ENCODE peak calls at places on chromosomes 3 and 15, in ten cellular contexts. One of them, this sample, is unnamed.
A peak's percentile ranks its signal among the peaks of the same experiment; 100 is the strongest.

GRCh38 chr3:147409143-147410121 is at the start of gene ZIC1:
- DNase-seq in uterus: no peak
- DNase-seq in AG20443: peak; percentile 96
- DNase-seq in NCI-H1417: no peak
- DNase-seq in AG04450: no peak
- DNase-seq in naive thymus-derived CD8-positive, alpha-beta T cell: no peak
- DNase-seq in nephron progenitor cell: peak; percentile 69
- DNase-seq in progenitor cell of endocrine pancreas: no peak
- DNase-seq in sciatic nerve: no peak
- DNase-seq in NCI-H1694: no peak
- DNase-seq in this sample: no peak

GRCh38 chr3:172449468-172450149 is 1.4 kb upstream of the GHSR start:
- DNase-seq in NCI-H1694: no peak
- DNase-seq in nephron progenitor cell: peak; percentile 87
- DNase-seq in AG04450: no peak
- DNase-seq in NCI-H1417: no peak
- DNase-seq in naive thymus-derived CD8-positive, alpha-beta T cell: no peak
- DNase-seq in sciatic nerve: no peak
- DNase-seq in AG20443: peak; percentile 69
- DNase-seq in uterus: no peak
- DNase-seq in progenitor cell of endocrine pancreas: peak; percentile 52
- DNase-seq in this sample: peak; percentile 28

GRCh38 chr3:195056506-195056905 is 214.5 kb downstream of the XXYLT1 start:
- DNase-seq in naive thymus-derived CD8-positive, alpha-beta T cell: no peak
- DNase-seq in progenitor cell of endocrine pancreas: no peak
- DNase-seq in AG04450: no peak
- DNase-seq in nephron progenitor cell: no peak
- DNase-seq in uterus: no peak
- DNase-seq in sciatic nerve: no peak
- DNase-seq in NCI-H1417: no peak
- DNase-seq in NCI-H1694: no peak
- DNase-seq in AG20443: no peak
- DNase-seq in this sample: no peak

GRCh38 chr3:78101363-78101762 is 1061.5 kb downstream of the ROBO2 start:
- DNase-seq in naive thymus-derived CD8-positive, alpha-beta T cell: no peak
- DNase-seq in uterus: no peak
- DNase-seq in sciatic nerve: no peak
- DNase-seq in NCI-H1417: no peak
- DNase-seq in AG20443: no peak
- DNase-seq in NCI-H1694: no peak
- DNase-seq in AG04450: no peak
- DNase-seq in progenitor cell of endocrine pancreas: no peak
- DNase-seq in nephron progenitor cell: no peak
- DNase-seq in this sample: no peak

GRCh38 chr3:141979050-141979671 is 102.7 kb downstream of the ATP1B3 start:
- DNase-seq in progenitor cell of endocrine pancreas: no peak
- DNase-seq in uterus: no peak
- DNase-seq in NCI-H1694: no peak
- DNase-seq in AG20443: peak; percentile 30
- DNase-seq in nephron progenitor cell: no peak
- DNase-seq in NCI-H1417: no peak
- DNase-seq in naive thymus-derived CD8-positive, alpha-beta T cell: no peak
- DNase-seq in AG04450: peak; percentile 26
- DNase-seq in sciatic nerve: no peak
- DNase-seq in this sample: no peak

GRCh38 chr15:68213991-68214837 is 9.1 kb upstream of the CALML4 start:
- DNase-seq in sciatic nerve: peak; percentile 47
- DNase-seq in uterus: no peak
- DNase-seq in AG04450: no peak
- DNase-seq in NCI-H1694: no peak
- DNase-seq in NCI-H1417: no peak
- DNase-seq in naive thymus-derived CD8-positive, alpha-beta T cell: no peak
- DNase-seq in AG20443: no peak
- DNase-seq in progenitor cell of endocrine pancreas: no peak
- DNase-seq in nephron progenitor cell: no peak
- DNase-seq in this sample: no peak

GRCh38 chr15:96359772-96360498 is 29.4 kb downstream of the NR2F2 start:
- DNase-seq in nephron progenitor cell: peak; percentile 79
- DNase-seq in NCI-H1417: no peak
- DNase-seq in sciatic nerve: peak; percentile 85
- DNase-seq in AG20443: peak; percentile 82
- DNase-seq in AG04450: no peak
- DNase-seq in uterus: peak; percentile 81
- DNase-seq in progenitor cell of endocrine pancreas: no peak
- DNase-seq in NCI-H1694: no peak
- DNase-seq in naive thymus-derived CD8-positive, alpha-beta T cell: no peak
- DNase-seq in this sample: no peak

GRCh38 chr15:63434567-63435219 is 53.0 kb upstream of the CA12 start:
- DNase-seq in AG20443: no peak
- DNase-seq in naive thymus-derived CD8-positive, alpha-beta T cell: no peak
- DNase-seq in NCI-H1417: peak; percentile 45
- DNase-seq in AG04450: no peak
- DNase-seq in sciatic nerve: no peak
- DNase-seq in uterus: no peak
- DNase-seq in NCI-H1694: no peak
- DNase-seq in progenitor cell of endocrine pancreas: no peak
- DNase-seq in nephron progenitor cell: no peak
- DNase-seq in this sample: no peak

GRCh38 chr15:99613887-99614642 is 48.3 kb downstream of the MEF2A start:
- DNase-seq in NCI-H1417: no peak
- DNase-seq in AG20443: peak; percentile 32
- DNase-seq in progenitor cell of endocrine pancreas: no peak
- DNase-seq in uterus: peak; percentile 26
- DNase-seq in naive thymus-derived CD8-positive, alpha-beta T cell: no peak
- DNase-seq in NCI-H1694: no peak
- DNase-seq in AG04450: no peak
- DNase-seq in nephron progenitor cell: no peak
- DNase-seq in sciatic nerve: no peak
- DNase-seq in this sample: no peak

GRCh38 chr3:79041621-79042020 is 726.2 kb downstream of the ROBO1 start:
- DNase-seq in progenitor cell of endocrine pancreas: no peak
- DNase-seq in NCI-H1417: no peak
- DNase-seq in nephron progenitor cell: no peak
- DNase-seq in uterus: no peak
- DNase-seq in naive thymus-derived CD8-positive, alpha-beta T cell: no peak
- DNase-seq in NCI-H1694: no peak
- DNase-seq in AG20443: no peak
- DNase-seq in AG04450: no peak
- DNase-seq in sciatic nerve: no peak
- DNase-seq in this sample: no peak

GRCh38 chr15:52783929-52784798 is 6.0 kb downstream of the ONECUT1 start:
- DNase-seq in naive thymus-derived CD8-positive, alpha-beta T cell: no peak
- DNase-seq in sciatic nerve: no peak
- DNase-seq in AG04450: no peak
- DNase-seq in uterus: no peak
- DNase-seq in NCI-H1417: no peak
- DNase-seq in NCI-H1694: no peak
- DNase-seq in progenitor cell of endocrine pancreas: no peak
- DNase-seq in nephron progenitor cell: peak; percentile 77
- DNase-seq in AG20443: no peak
- DNase-seq in this sample: no peak

GRCh38 chr15:51321316-51321715 is 17.1 kb downstream of the CYP19A1 start:
- DNase-seq in naive thymus-derived CD8-positive, alpha-beta T cell: no peak
- DNase-seq in AG20443: no peak
- DNase-seq in progenitor cell of endocrine pancreas: no peak
- DNase-seq in uterus: no peak
- DNase-seq in nephron progenitor cell: no peak
- DNase-seq in sciatic nerve: no peak
- DNase-seq in AG04450: no peak
- DNase-seq in NCI-H1417: no peak
- DNase-seq in NCI-H1694: no peak
- DNase-seq in this sample: no peak

GRCh38 chr3:136018876-136019275 is 53.3 kb downstream of the PPP2R3A start:
- DNase-seq in NCI-H1694: no peak
- DNase-seq in progenitor cell of endocrine pancreas: no peak
- DNase-seq in naive thymus-derived CD8-positive, alpha-beta T cell: no peak
- DNase-seq in AG20443: peak; percentile 27
- DNase-seq in sciatic nerve: no peak
- DNase-seq in AG04450: no peak
- DNase-seq in nephron progenitor cell: no peak
- DNase-seq in uterus: no peak
- DNase-seq in NCI-H1417: no peak
- DNase-seq in this sample: no peak

GRCh38 chr3:187072582-187072981 is 66.7 kb downstream of the RPL39L start:
- DNase-seq in NCI-H1417: no peak
- DNase-seq in progenitor cell of endocrine pancreas: no peak
- DNase-seq in sciatic nerve: no peak
- DNase-seq in naive thymus-derived CD8-positive, alpha-beta T cell: no peak
- DNase-seq in NCI-H1694: no peak
- DNase-seq in uterus: no peak
- DNase-seq in AG04450: no peak
- DNase-seq in AG20443: no peak
- DNase-seq in nephron progenitor cell: no peak
- DNase-seq in this sample: no peak

GRCh38 chr3:190585771-190586630 is 72.1 kb downstream of the IL1RAP start:
- DNase-seq in uterus: no peak
- DNase-seq in sciatic nerve: no peak
- DNase-seq in AG20443: peak; percentile 89
- DNase-seq in nephron progenitor cell: no peak
- DNase-seq in progenitor cell of endocrine pancreas: no peak
- DNase-seq in NCI-H1694: no peak
- DNase-seq in AG04450: peak; percentile 68
- DNase-seq in naive thymus-derived CD8-positive, alpha-beta T cell: no peak
- DNase-seq in NCI-H1417: peak; percentile 5
- DNase-seq in this sample: peak; percentile 23

GRCh38 chr3:51946796-51947195 is 4.6 kb downstream of the PARP3 start:
- DNase-seq in sciatic nerve: no peak
- DNase-seq in uterus: peak; percentile 11
- DNase-seq in nephron progenitor cell: no peak
- DNase-seq in progenitor cell of endocrine pancreas: no peak
- DNase-seq in AG20443: no peak
- DNase-seq in AG04450: no peak
- DNase-seq in naive thymus-derived CD8-positive, alpha-beta T cell: no peak
- DNase-seq in NCI-H1694: no peak
- DNase-seq in NCI-H1417: no peak
- DNase-seq in this sample: no peak

GRCh38 chr3:24185738-24186384 is 240.8 kb downstream of the NR1D2 start:
- DNase-seq in sciatic nerve: peak; percentile 58
- DNase-seq in AG04450: peak; percentile 26
- DNase-seq in NCI-H1694: peak; percentile 9
- DNase-seq in progenitor cell of endocrine pancreas: no peak
- DNase-seq in naive thymus-derived CD8-positive, alpha-beta T cell: peak; percentile 4
- DNase-seq in AG20443: peak; percentile 56
- DNase-seq in uterus: peak; percentile 26
- DNase-seq in NCI-H1417: peak; percentile 41
- DNase-seq in nephron progenitor cell: peak; percentile 41
- DNase-seq in this sample: peak; percentile 57

GRCh38 chr3:48413086-48413485 is 16.8 kb downstream of the PLXNB1 start:
- DNase-seq in AG04450: no peak
- DNase-seq in AG20443: no peak
- DNase-seq in uterus: no peak
- DNase-seq in nephron progenitor cell: no peak
- DNase-seq in sciatic nerve: peak; percentile 47
- DNase-seq in progenitor cell of endocrine pancreas: no peak
- DNase-seq in NCI-H1417: no peak
- DNase-seq in NCI-H1694: no peak
- DNase-seq in naive thymus-derived CD8-positive, alpha-beta T cell: no peak
- DNase-seq in this sample: no peak

GRCh38 chr3:52247455-52248164 is 2.1 kb downstream of the PPM1M start:
- DNase-seq in naive thymus-derived CD8-positive, alpha-beta T cell: no peak
- DNase-seq in AG20443: no peak
- DNase-seq in AG04450: no peak
- DNase-seq in uterus: no peak
- DNase-seq in nephron progenitor cell: no peak
- DNase-seq in NCI-H1417: no peak
- DNase-seq in sciatic nerve: no peak
- DNase-seq in progenitor cell of endocrine pancreas: no peak
- DNase-seq in NCI-H1694: no peak
- DNase-seq in this sample: no peak

GRCh38 chr3:127694467-127695215 is 21.9 kb downstream of the ABTB1 start:
- DNase-seq in naive thymus-derived CD8-positive, alpha-beta T cell: peak; percentile 27
- DNase-seq in AG04450: no peak
- DNase-seq in uterus: no peak
- DNase-seq in sciatic nerve: peak; percentile 55
- DNase-seq in nephron progenitor cell: no peak
- DNase-seq in NCI-H1417: peak; percentile 67
- DNase-seq in AG20443: no peak
- DNase-seq in progenitor cell of endocrine pancreas: no peak
- DNase-seq in NCI-H1694: peak; percentile 74
- DNase-seq in this sample: no peak

GRCh38 chr15:80769471-80770355 is 9.5 kb upstream of the CEMIP start:
- DNase-seq in progenitor cell of endocrine pancreas: no peak
- DNase-seq in AG04450: no peak
- DNase-seq in naive thymus-derived CD8-positive, alpha-beta T cell: no peak
- DNase-seq in uterus: no peak
- DNase-seq in NCI-H1417: no peak
- DNase-seq in AG20443: no peak
- DNase-seq in nephron progenitor cell: no peak
- DNase-seq in NCI-H1694: no peak
- DNase-seq in sciatic nerve: no peak
- DNase-seq in this sample: no peak